ENCODE peak calls at places on chromosome 16, in ten cellular contexts. S is Calu3, T is brain microvascular endothelial cell, Q is WERI-Rb-1, D is DND-41, H is ovary, G is osteocyte, R is ascending aorta, A is lower leg skin, W is dorsolateral prefrontal cortex. V is an unnamed sample.

GRCh38 chr16:75420987-75421819 is 12.1 kb downstream of the CFDP1 start:
- DNase-seq in S (peak; percentile 62), T (peak; percentile 71), Q (peak; percentile 79), D (peak; percentile 61), H (peak; percentile 60), G (no peak), R (no peak), A (peak; percentile 49), W (peak; percentile 14), V (peak; percentile 39)

GRCh38 chr16:59111280-59111679 is 377.2 kb upstream of the GOT2 start:
- DNase-seq in S (no peak), T (no peak), Q (no peak), D (no peak), H (no peak), G (no peak), R (no peak), A (no peak), W (no peak), V (no peak)

GRCh38 chr16:26374279-26374925 is 682.6 kb downstream of the HS3ST4 start:
- DNase-seq in S (no peak), T (no peak), Q (no peak), D (no peak), H (no peak), G (no peak), R (no peak), A (no peak), W (no peak), V (no peak)

GRCh38 chr16:30092373-30093010 is 768 bp upstream of the TBX6 start:
- DNase-seq in S (peak; percentile 73), T (peak; percentile 44), Q (peak; percentile 86), D (peak; percentile 72), H (peak; percentile 77), G (no peak), R (peak; percentile 90), A (peak; percentile 82), W (peak; percentile 53), V (no peak)

GRCh38 chr16:14399397-14400284 is 230.4 kb downstream of the PARN start:
- DNase-seq in S (peak; percentile 73), T (peak; percentile 71), Q (no peak), D (no peak), H (no peak), G (no peak), R (peak; percentile 90), A (peak; percentile 52), W (peak; percentile 35), V (no peak)

GRCh38 chr16:80144191-80144590 is 396.6 kb upstream of the DYNLRB2 start:
- DNase-seq in S (no peak), T (no peak), Q (no peak), D (no peak), H (no peak), G (no peak), R (no peak), A (no peak), W (no peak), V (no peak)

GRCh38 chr16:88521674-88522073 is 48.5 kb upstream of the ZC3H18 start:
- DNase-seq in S (no peak), T (no peak), Q (no peak), D (no peak), H (no peak), G (no peak), R (no peak), A (no peak), W (no peak), V (no peak)

GRCh38 chr16:79150128-79150527 is 450.4 kb downstream of the MAF start:
- DNase-seq in S (no peak), T (no peak), Q (no peak), D (no peak), H (no peak), G (no peak), R (no peak), A (no peak), W (no peak), V (no peak)

GRCh38 chr16:52424591-52424990 is 122.4 kb downstream of the TOX3 start:
- DNase-seq in S (no peak), T (no peak), Q (no peak), D (no peak), H (no peak), G (no peak), R (no peak), A (no peak), W (no peak), V (no peak)

DNA sequence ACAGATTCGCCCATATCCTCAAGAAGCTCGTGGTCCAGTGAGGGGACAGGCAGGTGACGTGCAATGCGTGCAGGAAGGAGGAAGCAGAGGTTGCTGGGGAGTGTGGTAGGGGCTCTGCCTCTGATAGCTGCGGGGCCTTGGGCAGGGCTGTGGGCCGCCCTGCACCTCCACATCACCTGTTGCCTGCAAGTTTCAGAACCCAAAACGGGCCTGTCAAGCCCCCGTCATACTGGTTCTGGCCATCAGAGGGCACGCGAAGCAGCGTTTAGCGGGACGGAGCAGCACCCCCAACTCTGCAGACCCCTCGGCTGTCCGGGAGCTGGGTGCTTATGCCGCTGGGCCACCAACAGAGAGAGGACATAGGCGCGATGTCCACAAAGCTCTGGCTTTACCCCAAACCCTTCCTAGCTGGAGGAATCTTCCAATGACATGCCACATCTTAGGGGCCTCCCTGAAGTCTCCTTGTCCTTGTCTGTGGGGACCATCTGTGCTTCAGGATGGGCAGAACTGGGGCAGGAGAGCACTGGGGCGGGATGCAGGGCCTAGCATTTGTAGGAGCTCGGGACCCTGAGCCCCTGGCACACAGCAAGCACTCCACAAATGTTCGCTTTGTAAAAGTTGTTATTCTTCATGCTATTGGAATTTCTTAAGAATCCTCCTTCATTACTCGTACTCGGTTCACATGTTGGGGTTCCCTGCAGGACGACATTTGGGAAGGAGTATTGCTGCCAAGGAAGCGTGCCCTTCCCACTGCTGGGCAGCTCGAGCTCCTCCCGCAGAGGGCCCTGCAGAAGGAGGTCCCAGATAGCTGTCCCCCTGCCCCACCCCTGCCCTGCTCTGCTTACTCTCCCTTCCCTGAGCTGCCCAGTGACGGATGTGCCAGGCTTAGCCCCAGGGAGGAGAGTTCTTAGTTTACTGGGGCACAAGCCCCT is 64.3 kb downstream of the CNGB1 start:
- DNase-seq in S (no peak), T (no peak), Q (no peak), D (peak; percentile 12), H (no peak), G (no peak), R (no peak), A (no peak), W (no peak), V (no peak)
- TF ChIP-seq CTCF in S (peak; percentile 36), T (peak; percentile 68), Q (peak; percentile 18), D (peak; percentile 42), H (no peak), G (peak; percentile 43), R (peak; percentile 44), A (no peak), W (peak; percentile 31), V (peak; percentile 40)

DNA sequence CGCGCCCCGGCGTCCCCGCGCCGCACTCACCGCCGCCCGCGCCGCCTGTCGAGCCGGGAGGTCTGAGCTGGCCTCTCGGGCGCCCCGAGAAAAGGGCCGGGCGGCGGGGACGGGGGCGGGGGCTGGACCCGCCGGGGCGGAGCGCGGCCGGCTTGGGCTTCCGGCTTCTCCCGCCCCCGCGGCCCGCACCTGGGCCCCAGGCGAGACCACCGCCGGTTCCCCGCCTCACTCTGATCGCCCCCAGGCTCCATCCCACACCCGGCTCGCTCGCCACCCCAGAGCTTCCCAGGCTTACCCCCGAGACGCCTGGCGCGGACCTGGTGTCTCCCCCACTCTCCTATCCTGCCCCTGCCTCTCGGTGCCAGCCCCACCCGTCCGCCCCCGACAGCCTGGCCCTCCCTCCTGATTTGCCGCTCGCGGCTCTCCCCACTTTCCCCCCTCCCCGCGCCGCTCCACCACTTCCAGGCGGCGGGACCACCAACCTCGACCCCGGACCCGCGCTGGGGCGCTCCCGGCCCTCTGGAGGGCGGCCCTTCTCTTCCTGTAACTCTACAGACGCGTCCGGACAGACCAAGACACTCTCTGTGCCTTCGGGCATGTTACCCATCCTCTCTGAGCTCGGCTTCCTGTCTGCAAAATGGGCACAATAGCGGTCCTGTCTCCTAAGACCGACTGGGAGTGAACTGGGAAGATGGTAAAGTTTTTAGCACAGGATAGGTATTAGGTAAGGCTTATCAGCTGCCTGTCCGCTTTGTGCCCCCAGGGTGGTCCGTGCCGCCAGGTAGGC is at the start of gene LITAF:
- DNase-seq in S (peak; percentile 80), T (no peak), Q (peak; percentile 61), D (peak; percentile 65), H (peak; percentile 72), G (peak; percentile 86), R (peak; percentile 80), A (no peak), W (peak; percentile 54), V (peak; percentile 71)
- TF ChIP-seq CTCF in S (no peak), T (no peak), Q (no peak), D (peak; percentile 32), H (no peak), G (no peak), R (no peak), A (no peak), W (no peak), V (no peak)

DNA sequence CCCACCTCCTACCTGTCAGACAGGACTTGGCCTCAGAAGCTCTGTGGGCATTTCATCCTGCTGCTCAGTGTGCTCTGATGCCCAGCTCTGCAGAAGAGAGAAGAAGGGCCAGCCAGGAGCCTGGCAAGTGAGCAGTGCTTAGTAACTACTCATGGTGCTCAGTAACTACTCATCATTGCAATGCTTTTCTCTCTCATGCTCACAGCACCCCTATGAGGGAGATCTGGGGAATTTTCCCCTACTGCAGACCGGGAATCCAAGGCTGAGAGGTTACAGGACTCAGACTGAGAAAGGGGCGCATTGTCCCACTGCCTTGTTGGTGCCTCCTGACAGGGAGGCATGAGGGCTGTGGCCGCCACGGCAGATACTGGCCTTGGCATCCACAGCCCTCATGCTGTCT is 261.1 kb downstream of the C16orf95 start:
- DNase-seq in S (no peak), T (peak; percentile 48), Q (no peak), D (no peak), H (no peak), G (no peak), R (peak; percentile 35), A (no peak), W (no peak), V (no peak)
- TF ChIP-seq CTCF in S (no peak), T (peak; percentile 58), Q (no peak), D (no peak), H (no peak), G (peak; percentile 37), R (peak; percentile 21), A (no peak), W (no peak), V (no peak)

GRCh38 chr16:22195445-22195694 is 10.7 kb upstream of the EEF2K start:
- DNase-seq in S (no peak), T (no peak), Q (no peak), D (no peak), H (no peak), G (no peak), R (no peak), A (no peak), W (no peak), V (no peak)

GRCh38 chr16:22195695-22196558 is 10.2 kb upstream of the EEF2K start:
- DNase-seq in S (peak; percentile 94), T (peak; percentile 85), Q (peak; percentile 84), D (peak; percentile 91), H (peak; percentile 92), G (peak; percentile 97), R (peak; percentile 96), A (peak; percentile 95), W (peak; percentile 87), V (peak; percentile 92)

GRCh38 chr16:22202261-22202637 is 3.8 kb upstream of the EEF2K start:
- DNase-seq in S (no peak), T (no peak), Q (no peak), D (no peak), H (no peak), G (no peak), R (no peak), A (no peak), W (no peak), V (no peak)

GRCh38 chr16:22194707-22195444 is 11.2 kb upstream of the EEF2K start:
- DNase-seq in S (no peak), T (no peak), Q (no peak), D (no peak), H (no peak), G (no peak), R (no peak), A (no peak), W (no peak), V (no peak)

GRCh38 chr16:22198547-22199293 is 7.4 kb upstream of the EEF2K start:
- DNase-seq in S (no peak), T (no peak), Q (peak; percentile 28), D (no peak), H (no peak), G (no peak), R (no peak), A (no peak), W (no peak), V (no peak)
- TF ChIP-seq CTCF in S (no peak), T (no peak), Q (peak; percentile 38), D (no peak), H (no peak), G (no peak), R (no peak), A (no peak), W (no peak), V (no peak)

V was measured in breast epithelium.